ENCODE peak calls at places on chromosomes 11 and 22, in five cellular contexts. R is GM23338, Y is adrenal gland, O is adipocyte, Z is hepatocyte. T is an unnamed sample. For H3K36me3 and H3K4me1, the result is how much of the 10 kb centered on the place peaks cover.

GRCh38 chr22:41401781-41402648 is 20.3 kb downstream of the TEF start:
- DNase-seq in R (no peak), Y (peak), O (peak), Z (peak), T (peak)

GRCh38 chr11:76577199-76577920 is 93.2 kb downstream of the LRRC32 start:
- DNase-seq in R (no peak), Y (peak), O (peak), Z (peak), T (no peak)

GRCh38 chr22:40819741-40820140 is 595 bp upstream of the SLC25A17 start:
- DNase-seq in R (peak), Y (no peak), O (peak), Z (no peak), T (no peak)

GRCh38 chr11:19259487-19260345 is 19.0 kb upstream of the E2F8 start:
- DNase-seq in R (peak), Y (peak), O (peak), Z (peak), T (peak)

GRCh38 chr22:37292641-37293040 is 10.3 kb downstream of the CYTH4 start:
- DNase-seq in R (no peak), Y (no peak), O (no peak), Z (no peak), T (peak)

GRCh38 chr11:27296406-27296994 is 66.5 kb downstream of the CCDC34 start:
- DNase-seq in R (peak), Y (no peak), O (peak), Z (peak), T (no peak)

GRCh38 chr11:47154738-47155570 is 21.7 kb downstream of the ARFGAP2 start:
- DNase-seq in R (no peak), Y (no peak), O (no peak), Z (no peak), T (no peak)

GRCh38 chr11:72937439-72937838 is 123.2 kb downstream of the ATG16L2 start:
- DNase-seq in R (no peak), Y (no peak), O (no peak), Z (no peak), T (no peak)

GRCh38 chr11:16359369-16359768 is 3.0 kb upstream of the SOX6 start:
- DNase-seq in R (no peak), Y (no peak), O (no peak), Z (no peak), T (no peak)

GRCh38 chr11:70933986-70934583 is 318.3 kb downstream of the SHANK2 start:
- DNase-seq in R (no peak), Y (no peak), O (no peak), Z (no peak), T (no peak)

GRCh38 chr11:126459691-126460404 is 104.4 kb downstream of the ST3GAL4 start:
- DNase-seq in R (no peak), Y (no peak), O (peak), Z (peak), T (peak)

GRCh38 chr11:36187618-36188017 is 101.6 kb downstream of the COMMD9 start:
- DNase-seq in R (no peak), Y (no peak), O (no peak), Z (no peak), T (no peak)

GRCh38 chr11:12285106-12285505 is 92.3 kb upstream of the PARVA start:
- DNase-seq in R (no peak), Y (no peak), O (peak), Z (no peak), T (no peak)

GRCh38 chr11:33948494-33948893 is 56.6 kb upstream of the LMO2 start:
- DNase-seq in R (no peak), Y (no peak), O (no peak), Z (no peak), T (no peak)

GRCh38 chr22:23281406-23282088 is 101.2 kb downstream of the BCR start:
- DNase-seq in R (peak), Y (peak), O (peak), Z (peak), T (peak)

GRCh38 chr22:16651217-16651616 is 58.6 kb upstream of the CCT8L2 start:
- DNase-seq in R (peak), Y (no peak), O (no peak), Z (no peak), T (no peak)

GRCh38 chr22:27913162-27913741 is 5.8 kb downstream of the PITPNB start:
- DNase-seq in R (no peak), Y (no peak), O (peak), Z (peak), T (no peak)

GRCh38 chr11:3220521-3221407 is 2.2 kb upstream of the MRGPRG start:
- DNase-seq in R (no peak), Y (no peak), O (no peak), Z (no peak), T (peak)

GRCh38 chr11:68312117-68312779 is at the start of gene LRP5:
- DNase-seq in R (peak), Y (no peak), O (peak), Z (peak), T (no peak)

GRCh38 chr11:3074912-3075589 is 17.8 kb upstream of the CARS1 start:
- DNase-seq in R (no peak), Y (no peak), O (no peak), Z (no peak), T (no peak)

GRCh38 chr22:26245001-26245400 is 75.7 kb downstream of the SEZ6L start:
- DNase-seq in R (peak), Y (no peak), O (no peak), Z (no peak), T (no peak)

GRCh38 chr22:29245626-29246385 is 22.0 kb downstream of the RHBDD3 start:
- DNase-seq in R (peak), Y (peak), O (peak), Z (peak), T (peak)

GRCh38 chr11:3217751-3218482 is 696 bp downstream of the MRGPRG start:
- DNase-seq in R (no peak), Y (no peak), O (no peak), Z (no peak), T (peak)

GRCh38 chr11:86192858-86193257 is 51.7 kb upstream of the EED start:
- DNase-seq in R (no peak), Y (no peak), O (no peak), Z (no peak), T (no peak)

GRCh38 chr11:2781413-2782274 is 81.8 kb upstream of the KCNQ1OT1 start:
- DNase-seq in R (no peak), Y (peak), O (no peak), Z (peak), T (peak)

GRCh38 chr11:75024764-75025211 is 36.1 kb downstream of the NEU3 start:
- DNase-seq in R (no peak), Y (peak), O (no peak), Z (no peak), T (no peak)

GRCh38 chr22:27799334-27800249 is 2.0 kb downstream of the MN1 start:
- DNase-seq in R (no peak), Y (no peak), O (peak), Z (no peak), T (no peak)

GRCh38 chr11:94926698-94927237 is 46.6 kb downstream of the CWC15 start:
- DNase-seq in R (peak), Y (peak), O (peak), Z (peak), T (no peak)

GRCh38 chr22:35404176-35404575 is 4.2 kb downstream of the MCM5 start:
- DNase-seq in R (no peak), Y (no peak), O (no peak), Z (no peak), T (no peak)

GRCh38 chr22:35410663-35411034 is 10.7 kb downstream of the MCM5 start:
- DNase-seq in R (no peak), Y (no peak), O (no peak), Z (no peak), T (peak)

GRCh38 chr22:35406443-35406842 is 6.5 kb downstream of the MCM5 start:
- DNase-seq in R (no peak), Y (no peak), O (no peak), Z (no peak), T (peak)

GRCh38 chr22:35409783-35410662 is 10.1 kb downstream of the MCM5 start:
- DNase-seq in R (no peak), Y (peak), O (no peak), Z (no peak), T (peak)

DNA sequence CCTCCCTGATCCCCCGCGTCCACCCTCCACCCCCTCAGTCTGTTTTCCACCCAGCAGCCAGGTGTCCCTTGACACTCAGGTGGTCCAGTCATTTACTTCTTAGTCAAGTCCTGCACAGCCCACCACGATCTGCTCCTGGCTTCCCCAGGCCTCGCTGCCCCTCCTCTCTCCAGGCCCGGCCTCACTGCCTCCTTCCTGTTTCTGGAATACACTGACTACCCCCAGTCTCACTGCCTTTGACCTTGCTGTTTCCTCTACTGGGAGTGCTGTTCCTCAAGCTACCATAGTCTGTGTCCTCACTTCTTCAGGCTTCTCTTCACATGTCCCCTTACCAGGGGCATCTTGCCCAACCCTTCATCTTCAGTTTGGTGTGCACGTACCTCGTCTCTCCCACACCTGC is 7.4 kb downstream of the MCM5 start:
- DNase-seq in R (no peak), Y (no peak), O (no peak), Z (no peak), T (no peak)
- H3K36me3 ChIP-seq in R (half or more), Y (under half), O (under half), Z (under half), T (under half)

GRCh38 chr11:44596541-44597276 is 31.2 kb downstream of the CD82 start:
- DNase-seq in R (no peak), Y (no peak), O (no peak), Z (no peak), T (no peak)
- H3K4me1 ChIP-seq in R (under half), Y (under half), O (under half), Z (under half), T (under half)

GRCh38 chr11:118935381-118935780 is 9.7 kb upstream of the BCL9L start:
- DNase-seq in R (no peak), Y (no peak), O (no peak), Z (no peak), T (peak)

GRCh38 chr11:118938491-118939411 is 13.0 kb upstream of the BCL9L start:
- DNase-seq in R (no peak), Y (no peak), O (peak), Z (peak), T (peak)

GRCh38 chr11:118939412-118939915 is 13.7 kb upstream of the BCL9L start:
- DNase-seq in R (no peak), Y (no peak), O (no peak), Z (no peak), T (no peak)

DNA sequence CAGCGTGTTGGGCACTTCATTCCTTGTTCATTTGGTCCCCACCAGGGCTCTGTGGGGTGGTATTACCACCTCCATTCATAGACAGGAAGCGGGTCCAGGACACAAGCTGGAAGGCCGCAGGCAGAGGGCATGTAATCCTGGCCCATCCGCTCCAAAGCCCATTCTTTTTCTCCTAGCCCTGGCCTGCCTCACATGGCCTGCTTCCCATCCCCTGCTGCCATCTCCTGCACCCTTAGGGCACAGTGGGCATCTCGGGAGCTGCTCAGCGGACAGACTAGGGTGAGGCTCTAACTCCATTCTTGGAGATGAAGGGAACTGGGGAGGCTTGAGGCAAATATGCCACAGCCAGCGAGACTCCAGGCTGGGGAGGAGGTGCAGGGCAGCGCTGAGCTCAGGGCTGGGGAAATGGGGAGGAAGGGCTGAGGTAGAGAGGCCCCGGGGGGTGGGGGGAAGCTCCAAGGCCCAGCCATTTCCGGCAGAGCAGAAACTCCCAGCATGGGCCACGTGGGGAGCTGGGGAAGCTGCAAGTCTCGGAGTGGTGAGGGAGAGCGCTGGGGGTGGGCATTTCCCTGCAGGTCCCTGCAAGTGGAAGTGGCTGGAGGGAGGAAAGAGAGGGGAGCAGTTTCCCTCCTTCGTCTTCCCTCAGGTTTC is 14.3 kb upstream of the BCL9L start:
- DNase-seq in R (peak), Y (no peak), O (no peak), Z (peak), T (no peak)
- H3K36me3 ChIP-seq in R (under half), Y (under half), O (under half), Z (under half), T (under half)

GRCh38 chr22:32844251-32844650 is 42.7 kb downstream of the TIMP3 start:
- DNase-seq in R (no peak), Y (no peak), O (no peak), Z (no peak), T (no peak)
- H3K4me1 ChIP-seq in R (under half), Y (under half), O (under half), Z (under half), T (under half)

GRCh38 chr22:43135565-43135964 is 7.6 kb downstream of the MCAT start:
- DNase-seq in R (no peak), Y (no peak), O (no peak), Z (no peak), T (no peak)
- H3K36me3 ChIP-seq in R (under half), Y (half or more), O (under half), Z (under half), T (half or more)

GRCh38 chr22:36156515-36157419 is 3.8 kb downstream of the APOL3 start:
- DNase-seq in R (peak), Y (peak), O (peak), Z (peak), T (no peak)
- H3K4me1 ChIP-seq in R (under half), Y (under half), O (half or more), Z (under half), T (under half)

GRCh38 chr11:104165014-104165413 is 1.1 kb upstream of the PDGFD start:
- DNase-seq in R (peak), Y (no peak), O (no peak), Z (no peak), T (no peak)
- H3K36me3 ChIP-seq in R (under half), Y (under half), O (under half), Z (under half), T (under half)

DNA sequence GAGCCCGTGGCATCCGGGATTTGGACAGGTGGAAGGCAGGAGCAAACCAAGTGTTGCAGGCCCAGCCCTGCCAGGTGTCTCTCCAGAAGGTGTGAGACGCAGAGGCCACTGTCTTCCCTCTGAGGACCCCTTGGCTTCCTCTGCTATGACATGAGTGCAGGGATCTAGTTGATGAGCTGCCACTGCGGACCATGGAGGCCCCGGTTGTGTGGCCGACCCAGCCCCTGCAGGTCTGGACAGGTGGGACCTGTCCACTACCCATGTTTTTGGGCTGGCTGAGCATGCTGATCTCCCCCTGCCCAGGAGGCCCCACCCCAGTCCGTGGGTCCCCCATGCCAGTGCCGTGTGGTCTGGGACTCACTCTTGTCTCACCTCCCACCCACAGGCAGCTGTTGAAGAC is 22.9 kb downstream of the PRR5 start:
- DNase-seq in R (no peak), Y (no peak), O (no peak), Z (no peak), T (no peak)
- H3K4me1 ChIP-seq in R (under half), Y (under half), O (under half), Z (under half), T (under half)